ENCODE peak calls at places on chromosomes 16 and 17, in five cellular contexts. D is IMR-90, M is foreskin keratinocyte, F is RWPE1, Z is ascending aorta. H is an unnamed sample.

GRCh38 chr16:81432899-81433560 is 11.6 kb upstream of the CMIP start:
- DNase-seq in D (no peak), M (no peak), F (no peak), Z (no peak), H (no peak)

GRCh38 chr17:63475491-63476412 is 1.1 kb upstream of the ACE start:
- DNase-seq in D (peak), M (no peak), F (no peak), Z (no peak), H (no peak)

GRCh38 chr17:6559753-6560215 is 3.4 kb upstream of the PITPNM3 start:
- DNase-seq in D (no peak), M (no peak), F (no peak), Z (no peak), H (peak)

GRCh38 chr16:29675811-29676643 is 3.0 kb upstream of the QPRT start:
- DNase-seq in D (peak), M (no peak), F (peak), Z (no peak), H (no peak)

GRCh38 chr16:31084584-31085298 is 4.0 kb downstream of the PRSS53 start:
- DNase-seq in D (no peak), M (no peak), F (no peak), Z (no peak), H (no peak)

GRCh38 chr17:38457577-38458371 is 29.5 kb downstream of the ARHGAP23 start:
- DNase-seq in D (no peak), M (no peak), F (no peak), Z (no peak), H (no peak)

GRCh38 chr16:11319529-11320146 is 25.6 kb upstream of the RMI2 start:
- DNase-seq in D (no peak), M (no peak), F (no peak), Z (no peak), H (no peak)

GRCh38 chr17:1455291-1455747 is 713 bp downstream of the CRK start:
- DNase-seq in D (peak), M (peak), F (peak), Z (no peak), H (no peak)

GRCh38 chr17:8056232-8056975 is 17.5 kb downstream of the ALOX15B start:
- DNase-seq in D (peak), M (peak), F (no peak), Z (peak), H (peak)

GRCh38 chr16:83913234-83913633 is 14.3 kb downstream of the MLYCD start:
- DNase-seq in D (no peak), M (no peak), F (no peak), Z (no peak), H (no peak)

GRCh38 chr16:17887963-17888362 is 417.2 kb upstream of the XYLT1 start:
- DNase-seq in D (no peak), M (no peak), F (no peak), Z (no peak), H (no peak)

GRCh38 chr16:85774136-85774535 is 23.2 kb upstream of the C16orf74 start:
- DNase-seq in D (no peak), M (no peak), F (no peak), Z (no peak), H (no peak)

GRCh38 chr16:29900102-29900887 is at the start of gene ASPHD1:
- DNase-seq in D (peak), M (peak), F (peak), Z (peak), H (no peak)

GRCh38 chr16:30092373-30093010 is 768 bp upstream of the TBX6 start:
- DNase-seq in D (peak), M (peak), F (no peak), Z (peak), H (peak)

GRCh38 chr16:80946481-80946880 is 60.2 kb downstream of the CMC2 start:
- DNase-seq in D (no peak), M (no peak), F (no peak), Z (no peak), H (no peak)

GRCh38 chr17:10261098-10261497 is 62.7 kb upstream of the GAS7 start:
- DNase-seq in D (no peak), M (no peak), F (no peak), Z (no peak), H (no peak)

GRCh38 chr16:85798283-85798776 is 1.0 kb downstream of the EMC8 start:
- DNase-seq in D (peak), M (no peak), F (peak), Z (no peak), H (no peak)

GRCh38 chr16:53773150-53773846 is 69.3 kb downstream of the FTO start:
- DNase-seq in D (peak), M (peak), F (peak), Z (no peak), H (no peak)

GRCh38 chr16:78353610-78354009 is 254.2 kb downstream of the WWOX start:
- DNase-seq in D (no peak), M (no peak), F (no peak), Z (no peak), H (no peak)

GRCh38 chr16:22635345-22635744 is 124.7 kb downstream of the NPIPB5 start:
- DNase-seq in D (no peak), M (peak), F (no peak), Z (no peak), H (no peak)

GRCh38 chr17:19762515-19762961 is 14.4 kb upstream of the ALDH3A1 start:
- DNase-seq in D (peak), M (peak), F (peak), Z (no peak), H (no peak)

GRCh38 chr17:5286846-5287245 is 4.8 kb downstream of the RABEP1 start:
- DNase-seq in D (no peak), M (peak), F (no peak), Z (no peak), H (no peak)

GRCh38 chr16:14369734-14370598 is 260.1 kb downstream of the PARN start:
- DNase-seq in D (no peak), M (peak), F (no peak), Z (no peak), H (no peak)

GRCh38 chr16:70432304-70432799 is 6.5 kb downstream of the ST3GAL2 start:
- DNase-seq in D (no peak), M (no peak), F (no peak), Z (no peak), H (no peak)

GRCh38 chr16:21222495-21223337 is 10.8 kb upstream of the ANKS4B start:
- DNase-seq in D (no peak), M (no peak), F (no peak), Z (no peak), H (no peak)

GRCh38 chr16:795580-796229 is 4.8 kb downstream of the GNG13 start:
- DNase-seq in D (no peak), M (no peak), F (peak), Z (no peak), H (no peak)

GRCh38 chr17:73522107-73522506 is 122.1 kb downstream of the SDK2 start:
- DNase-seq in D (no peak), M (no peak), F (no peak), Z (no peak), H (no peak)

GRCh38 chr16:79083879-79084278 is 516.7 kb downstream of the MAF start:
- DNase-seq in D (no peak), M (no peak), F (no peak), Z (no peak), H (peak)

GRCh38 chr17:49823614-49824013 is 24.3 kb downstream of the TAC4 start:
- DNase-seq in D (peak), M (no peak), F (no peak), Z (no peak), H (no peak)

GRCh38 chr16:85650864-85651811 is 37.6 kb downstream of the GINS2 start:
- DNase-seq in D (no peak), M (no peak), F (no peak), Z (no peak), H (no peak)

GRCh38 chr17:62750502-62751349 is 57.4 kb downstream of the MARCHF10 start:
- DNase-seq in D (peak), M (peak), F (peak), Z (no peak), H (no peak)

GRCh38 chr16:84836234-84836647 is 16.5 kb downstream of the CRISPLD2 start:
- DNase-seq in D (peak), M (peak), F (peak), Z (peak), H (no peak)

GRCh38 chr17:38509772-38510423 is 81.6 kb downstream of the ARHGAP23 start:
- DNase-seq in D (no peak), M (no peak), F (no peak), Z (no peak), H (no peak)

GRCh38 chr17:69525920-69526841 is 111.7 kb downstream of the MAP2K6 start:
- DNase-seq in D (peak), M (peak), F (peak), Z (no peak), H (no peak)

GRCh38 chr16:3138342-3138741 is 3.5 kb downstream of the ZNF213 start:
- DNase-seq in D (no peak), M (no peak), F (no peak), Z (no peak), H (no peak)

GRCh38 chr16:26569793-26570192 is 496.9 kb upstream of the C16orf82 start:
- DNase-seq in D (no peak), M (no peak), F (no peak), Z (no peak), H (no peak)

GRCh38 chr17:75864448-75864871 is 9.3 kb upstream of the WBP2 start:
- DNase-seq in D (peak), M (peak), F (no peak), Z (no peak), H (no peak)

DNA sequence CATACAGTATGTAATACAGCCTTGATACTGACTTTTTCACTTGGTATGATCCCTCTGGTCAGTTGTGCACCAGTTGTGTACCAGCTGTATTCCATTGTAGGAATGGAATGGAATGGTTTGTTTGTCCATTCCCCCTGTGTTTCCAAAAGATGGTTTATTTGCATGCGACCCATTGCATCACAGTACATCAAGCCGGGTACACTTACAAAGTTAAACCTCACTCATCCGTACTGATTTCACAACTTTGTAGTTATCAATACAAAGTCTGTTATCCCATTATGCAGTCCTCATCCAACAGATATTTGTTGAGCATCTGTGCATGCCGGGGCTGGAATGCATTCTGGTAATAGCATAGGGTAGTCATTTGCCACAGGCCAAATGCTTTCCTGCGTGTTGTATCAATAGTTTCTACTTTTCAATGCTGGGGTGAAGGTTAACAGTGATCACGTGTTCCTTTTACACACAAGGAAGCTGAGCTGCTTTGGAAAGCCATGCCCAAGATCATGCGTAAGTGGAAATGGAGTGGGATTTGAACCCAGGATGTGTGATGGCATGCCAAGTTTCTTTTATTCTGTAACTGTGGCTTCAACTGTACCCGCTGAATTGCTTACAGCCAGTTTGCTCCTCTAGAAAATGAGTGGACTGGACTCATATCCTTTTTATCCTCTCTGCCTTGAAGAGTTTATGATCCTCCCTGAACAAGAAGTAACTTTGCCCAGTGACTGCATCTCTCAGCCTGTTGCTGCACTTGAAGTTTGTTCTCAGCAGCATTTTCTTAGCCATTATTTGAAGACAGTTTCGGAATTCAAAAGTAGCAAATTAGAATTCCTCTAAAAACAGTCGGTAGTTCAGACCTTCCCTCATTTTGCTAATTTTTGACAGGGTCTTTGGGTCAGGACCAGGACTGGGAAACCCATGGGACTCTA is 228.5 kb downstream of the CCDC182 start:
- DNase-seq in D (peak), M (peak), F (no peak), Z (no peak), H (no peak)
- TF ChIP-seq CTCF in D (no peak), M (no peak), F (no peak), Z (no peak), H (no peak)

GRCh38 chr17:47274319-47275069 is 20.9 kb downstream of the ITGB3 start:
- DNase-seq in D (no peak), M (no peak), F (no peak), Z (no peak), H (no peak)

GRCh38 chr17:47276868-47277267 is 23.2 kb downstream of the ITGB3 start:
- DNase-seq in D (peak), M (peak), F (no peak), Z (peak), H (no peak)

GRCh38 chr17:47273245-47273644 is 19.6 kb downstream of the ITGB3 start:
- DNase-seq in D (no peak), M (no peak), F (no peak), Z (no peak), H (no peak)

GRCh38 chr17:47276444-47276843 is 22.8 kb downstream of the ITGB3 start:
- DNase-seq in D (no peak), M (no peak), F (no peak), Z (no peak), H (no peak)

DNA sequence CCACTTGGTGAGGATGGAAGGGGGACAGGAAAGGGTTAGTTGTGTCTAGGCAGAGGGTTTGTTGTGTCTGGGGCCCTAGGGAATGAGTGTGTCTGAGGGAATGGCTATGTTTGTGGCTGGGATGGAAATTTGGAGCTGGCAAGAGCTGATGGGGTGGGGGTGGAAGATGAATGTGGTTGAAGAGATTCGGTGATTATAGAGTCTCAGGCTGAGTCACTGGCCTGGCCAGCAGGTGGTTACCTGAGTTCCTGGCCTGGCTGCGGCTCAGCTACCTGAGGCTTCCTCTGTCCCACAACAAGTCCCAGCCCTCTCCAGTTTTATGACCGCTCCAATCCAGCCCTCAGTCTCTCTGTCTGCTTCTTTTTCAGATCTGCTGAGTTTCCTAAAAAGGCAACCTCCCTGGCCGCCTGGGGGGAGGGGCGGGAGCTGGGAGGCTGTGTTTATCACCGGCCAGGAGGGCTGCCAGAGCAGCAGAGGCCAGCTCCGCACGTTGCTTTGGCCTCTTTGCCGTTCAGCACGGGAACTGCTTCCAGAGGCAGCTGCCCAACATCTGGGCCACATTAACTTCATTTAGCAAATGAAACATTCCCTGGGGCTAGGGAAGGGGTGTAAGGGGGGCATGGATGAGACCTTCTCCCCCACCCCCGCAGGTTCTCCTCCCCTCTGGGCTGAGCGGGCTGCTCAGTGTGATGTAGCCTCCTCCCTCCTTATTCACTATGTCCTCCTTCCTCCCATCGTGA is 21.8 kb downstream of the ITGB3 start:
- DNase-seq in D (peak), M (peak), F (peak), Z (peak), H (no peak)
- TF ChIP-seq CTCF in D (no peak), M (peak), F (no peak), Z (no peak), H (no peak)

DNA sequence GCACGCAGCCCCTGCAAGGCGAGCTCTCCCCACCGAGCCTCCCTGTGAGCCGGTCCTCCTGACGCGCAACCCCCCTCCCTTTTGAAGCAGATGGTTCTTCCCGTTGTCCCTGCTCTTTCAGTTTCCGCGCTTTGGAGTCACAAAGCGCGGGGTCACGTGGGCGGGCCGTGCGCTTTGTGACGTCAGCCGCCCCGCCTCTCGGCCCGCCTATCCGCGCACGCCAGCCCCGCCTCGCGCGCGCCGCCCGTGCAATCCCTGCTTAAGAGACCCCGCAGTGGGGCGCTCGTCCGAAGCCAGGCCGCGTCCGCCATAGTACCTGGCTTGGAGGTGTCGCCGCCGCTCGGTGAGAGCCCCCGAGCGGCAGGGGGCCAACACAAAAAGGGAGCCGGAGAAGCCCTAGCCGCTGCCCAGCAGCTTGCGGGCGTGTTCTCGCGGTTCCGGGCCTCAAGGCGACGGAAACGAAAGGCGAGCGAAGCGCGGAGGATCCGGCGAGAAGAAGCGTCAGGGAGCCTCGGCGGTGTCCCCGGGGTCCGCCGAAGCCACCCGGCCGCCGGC is at the start of gene RBBP6:
- DNase-seq in D (peak), M (peak), F (peak), Z (peak), H (peak)
- TF ChIP-seq CTCF in D (peak), M (peak), F (peak), Z (peak), H (peak)

GRCh38 chr17:34081269-34081668 is 173.8 kb upstream of the CCL2 start:
- DNase-seq in D (peak), M (no peak), F (no peak), Z (no peak), H (no peak)
- TF ChIP-seq CTCF in D (peak), M (peak), F (peak), Z (no peak), H (peak)

DNA sequence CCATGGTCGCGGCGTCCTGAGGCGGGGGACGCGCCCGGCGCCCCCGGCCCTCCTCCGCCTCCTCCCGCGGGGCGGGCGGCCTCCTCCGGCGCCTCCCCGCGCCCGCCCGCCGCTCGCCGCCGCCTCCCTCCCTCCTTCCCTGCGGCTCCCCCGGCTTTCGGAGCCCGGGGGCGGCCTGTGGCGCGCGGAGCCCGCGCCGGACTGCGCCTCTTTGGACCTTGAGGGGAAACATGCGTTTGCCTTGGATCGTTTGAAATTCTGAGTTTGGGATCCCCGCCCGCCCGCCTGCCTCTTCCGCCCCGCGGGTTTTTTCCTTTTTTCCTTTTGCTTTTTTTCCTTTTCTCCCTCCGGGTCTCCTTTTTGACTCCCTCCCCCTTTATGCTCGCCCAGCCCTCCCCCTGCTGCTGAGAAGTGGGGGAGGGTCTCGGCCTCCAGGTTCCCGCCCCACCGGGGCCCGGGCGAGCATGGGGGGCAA is 421 bp downstream of the ZNRF1 start:
- DNase-seq in D (no peak), M (no peak), F (peak), Z (no peak), H (no peak)
- TF ChIP-seq CTCF in D (no peak), M (no peak), F (no peak), Z (no peak), H (no peak)

DNA sequence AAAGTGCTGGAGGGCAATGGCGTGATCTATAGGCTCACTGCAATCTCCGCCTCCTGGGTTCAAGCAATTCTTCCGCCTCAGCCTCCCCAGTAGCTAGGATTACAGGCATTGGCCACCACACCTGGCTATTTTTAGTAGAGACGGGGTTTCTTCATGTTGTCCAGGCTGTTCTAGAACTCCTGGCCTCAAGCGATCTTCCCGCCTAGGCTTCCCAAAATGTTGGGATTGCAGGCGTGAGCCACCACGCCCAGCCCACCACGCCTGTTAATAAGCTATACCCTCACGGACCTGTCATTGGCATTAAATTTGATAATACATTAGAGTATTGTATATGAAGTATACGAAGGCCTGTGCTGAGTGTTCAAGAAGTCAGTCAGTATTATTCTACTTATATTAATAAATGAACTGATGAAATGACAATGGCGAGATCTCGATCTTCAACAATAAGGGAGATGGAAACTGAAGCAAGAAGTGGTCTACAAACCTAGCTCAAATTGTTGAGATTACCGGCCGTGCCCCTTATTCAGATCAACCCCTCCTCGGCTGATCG is 818 bp upstream of the BCAS3 start:
- DNase-seq in D (no peak), M (no peak), F (no peak), Z (no peak), H (no peak)
- TF ChIP-seq CTCF in D (no peak), M (no peak), F (no peak), Z (no peak), H (no peak)

GRCh38 chr17:77815127-77815905 is 143.2 kb upstream of the TNRC6C start:
- DNase-seq in D (no peak), M (no peak), F (no peak), Z (no peak), H (no peak)
- TF ChIP-seq CTCF in D (no peak), M (no peak), F (no peak), Z (no peak), H (no peak)

GRCh38 chr17:18382441-18383078 is 5.0 kb downstream of the EVPLL start:
- DNase-seq in D (no peak), M (no peak), F (no peak), Z (no peak), H (no peak)
- TF ChIP-seq CTCF in D (no peak), M (no peak), F (no peak), Z (no peak), H (no peak)

GRCh38 chr16:4787068-4787467 is 1.1 kb downstream of the SEPTIN12 start:
- DNase-seq in D (no peak), M (no peak), F (no peak), Z (no peak), H (no peak)
- TF ChIP-seq CTCF in D (no peak), M (no peak), F (no peak), Z (no peak), H (no peak)

GRCh38 chr17:57125406-57125805 is 40.4 kb downstream of the AKAP1 start:
- DNase-seq in D (no peak), M (no peak), F (no peak), Z (no peak), H (no peak)
- TF ChIP-seq CTCF in D (no peak), M (peak), F (no peak), Z (no peak), H (no peak)

H was measured in CD14-positive monocyte.